ENCODE peak calls at places on chromosomes 5 and 9, in six cellular contexts. One of them, this sample, is unnamed.

GRCh38 chr5:118548761-118549160 is 439.6 kb downstream of the DTWD2 start:
- DNase-seq in stimulated activated CD4-positive, alpha-beta T cell treated with anti-CD3 and anti-CD28 coated beads, Interleukin-15, amount 100 ng/mL, for 1 hour: no peak
- DNase-seq in HuH-7.5: no peak
- DNase-seq in activated T-cell treated with anti-CD3 and anti-CD28 coated beads, Interleukin-2, amount 50 U/mL, for 4 hours: no peak
- DNase-seq in cerebellum: no peak
- DNase-seq in stimulated activated CD8-positive, alpha-beta memory T cell treated with anti-CD3 and anti-CD28 coated beads, Interleukin-2, amount 100 ng/mL, for 1 hour: no peak
- DNase-seq in this sample: peak

GRCh38 chr9:72921888-72922654 is 30.8 kb downstream of the ALDH1A1 start:
- DNase-seq in stimulated activated CD4-positive, alpha-beta T cell treated with anti-CD3 and anti-CD28 coated beads, Interleukin-15, amount 100 ng/mL, for 1 hour: no peak
- DNase-seq in HuH-7.5: no peak
- DNase-seq in cerebellum: no peak
- DNase-seq in stimulated activated CD8-positive, alpha-beta memory T cell treated with anti-CD3 and anti-CD28 coated beads, Interleukin-2, amount 100 ng/mL, for 1 hour: no peak
- DNase-seq in activated T-cell treated with anti-CD3 and anti-CD28 coated beads, Interleukin-2, amount 50 U/mL, for 4 hours: no peak
- DNase-seq in this sample: no peak

GRCh38 chr9:35774907-35775635 is 16.3 kb upstream of the NPR2 start:
- DNase-seq in activated T-cell treated with anti-CD3 and anti-CD28 coated beads, Interleukin-2, amount 50 U/mL, for 4 hours: no peak
- DNase-seq in stimulated activated CD8-positive, alpha-beta memory T cell treated with anti-CD3 and anti-CD28 coated beads, Interleukin-2, amount 100 ng/mL, for 1 hour: no peak
- DNase-seq in cerebellum: peak
- DNase-seq in stimulated activated CD4-positive, alpha-beta T cell treated with anti-CD3 and anti-CD28 coated beads, Interleukin-15, amount 100 ng/mL, for 1 hour: no peak
- DNase-seq in HuH-7.5: no peak
- DNase-seq in this sample: no peak

GRCh38 chr9:136570916-136571315 is 25.1 kb upstream of the NOTCH1 start:
- DNase-seq in stimulated activated CD4-positive, alpha-beta T cell treated with anti-CD3 and anti-CD28 coated beads, Interleukin-15, amount 100 ng/mL, for 1 hour: no peak
- DNase-seq in activated T-cell treated with anti-CD3 and anti-CD28 coated beads, Interleukin-2, amount 50 U/mL, for 4 hours: no peak
- DNase-seq in cerebellum: no peak
- DNase-seq in stimulated activated CD8-positive, alpha-beta memory T cell treated with anti-CD3 and anti-CD28 coated beads, Interleukin-2, amount 100 ng/mL, for 1 hour: no peak
- DNase-seq in HuH-7.5: no peak
- DNase-seq in this sample: no peak

GRCh38 chr5:172686539-172687390 is 45.7 kb downstream of the NEURL1B start:
- DNase-seq in cerebellum: no peak
- DNase-seq in stimulated activated CD4-positive, alpha-beta T cell treated with anti-CD3 and anti-CD28 coated beads, Interleukin-15, amount 100 ng/mL, for 1 hour: no peak
- DNase-seq in activated T-cell treated with anti-CD3 and anti-CD28 coated beads, Interleukin-2, amount 50 U/mL, for 4 hours: no peak
- DNase-seq in stimulated activated CD8-positive, alpha-beta memory T cell treated with anti-CD3 and anti-CD28 coated beads, Interleukin-2, amount 100 ng/mL, for 1 hour: no peak
- DNase-seq in HuH-7.5: no peak
- DNase-seq in this sample: no peak

GRCh38 chr5:126192226-126192625 is 231.0 kb upstream of the GRAMD2B start:
- DNase-seq in activated T-cell treated with anti-CD3 and anti-CD28 coated beads, Interleukin-2, amount 50 U/mL, for 4 hours: no peak
- DNase-seq in HuH-7.5: no peak
- DNase-seq in cerebellum: no peak
- DNase-seq in stimulated activated CD8-positive, alpha-beta memory T cell treated with anti-CD3 and anti-CD28 coated beads, Interleukin-2, amount 100 ng/mL, for 1 hour: no peak
- DNase-seq in stimulated activated CD4-positive, alpha-beta T cell treated with anti-CD3 and anti-CD28 coated beads, Interleukin-15, amount 100 ng/mL, for 1 hour: no peak
- DNase-seq in this sample: no peak

GRCh38 chr5:78490709-78491485 is 130.5 kb downstream of the SCAMP1 start:
- DNase-seq in stimulated activated CD4-positive, alpha-beta T cell treated with anti-CD3 and anti-CD28 coated beads, Interleukin-15, amount 100 ng/mL, for 1 hour: no peak
- DNase-seq in activated T-cell treated with anti-CD3 and anti-CD28 coated beads, Interleukin-2, amount 50 U/mL, for 4 hours: no peak
- DNase-seq in stimulated activated CD8-positive, alpha-beta memory T cell treated with anti-CD3 and anti-CD28 coated beads, Interleukin-2, amount 100 ng/mL, for 1 hour: no peak
- DNase-seq in cerebellum: no peak
- DNase-seq in HuH-7.5: no peak
- DNase-seq in this sample: no peak

GRCh38 chr9:69200071-69200470 is 26.0 kb downstream of the TJP2 start:
- DNase-seq in stimulated activated CD4-positive, alpha-beta T cell treated with anti-CD3 and anti-CD28 coated beads, Interleukin-15, amount 100 ng/mL, for 1 hour: no peak
- DNase-seq in stimulated activated CD8-positive, alpha-beta memory T cell treated with anti-CD3 and anti-CD28 coated beads, Interleukin-2, amount 100 ng/mL, for 1 hour: no peak
- DNase-seq in activated T-cell treated with anti-CD3 and anti-CD28 coated beads, Interleukin-2, amount 50 U/mL, for 4 hours: no peak
- DNase-seq in cerebellum: no peak
- DNase-seq in HuH-7.5: no peak
- DNase-seq in this sample: peak

GRCh38 chr9:81557452-81557956 is 131.8 kb downstream of the TLE1 start:
- DNase-seq in stimulated activated CD8-positive, alpha-beta memory T cell treated with anti-CD3 and anti-CD28 coated beads, Interleukin-2, amount 100 ng/mL, for 1 hour: no peak
- DNase-seq in activated T-cell treated with anti-CD3 and anti-CD28 coated beads, Interleukin-2, amount 50 U/mL, for 4 hours: no peak
- DNase-seq in cerebellum: no peak
- DNase-seq in stimulated activated CD4-positive, alpha-beta T cell treated with anti-CD3 and anti-CD28 coated beads, Interleukin-15, amount 100 ng/mL, for 1 hour: no peak
- DNase-seq in HuH-7.5: no peak
- DNase-seq in this sample: no peak

GRCh38 chr5:176812269-176813259 is 2.2 kb downstream of the UNC5A start:
- DNase-seq in cerebellum: peak
- DNase-seq in stimulated activated CD8-positive, alpha-beta memory T cell treated with anti-CD3 and anti-CD28 coated beads, Interleukin-2, amount 100 ng/mL, for 1 hour: no peak
- DNase-seq in stimulated activated CD4-positive, alpha-beta T cell treated with anti-CD3 and anti-CD28 coated beads, Interleukin-15, amount 100 ng/mL, for 1 hour: no peak
- DNase-seq in activated T-cell treated with anti-CD3 and anti-CD28 coated beads, Interleukin-2, amount 50 U/mL, for 4 hours: no peak
- DNase-seq in HuH-7.5: peak
- DNase-seq in this sample: peak

GRCh38 chr5:39622281-39622680 is 197.5 kb upstream of the DAB2 start:
- DNase-seq in stimulated activated CD4-positive, alpha-beta T cell treated with anti-CD3 and anti-CD28 coated beads, Interleukin-15, amount 100 ng/mL, for 1 hour: no peak
- DNase-seq in activated T-cell treated with anti-CD3 and anti-CD28 coated beads, Interleukin-2, amount 50 U/mL, for 4 hours: no peak
- DNase-seq in cerebellum: no peak
- DNase-seq in HuH-7.5: no peak
- DNase-seq in stimulated activated CD8-positive, alpha-beta memory T cell treated with anti-CD3 and anti-CD28 coated beads, Interleukin-2, amount 100 ng/mL, for 1 hour: no peak
- DNase-seq in this sample: no peak